ENCODE peak calls at places on chromosomes 6 and 20, in four cellular contexts. One of them, this sample, is unnamed.

GRCh38 chr6:10205892-10206291 is 209.0 kb downstream of the TFAP2A start:
- DNase-seq in T follicular helper cell: no peak
- DNase-seq in NCI-H1105 treated with DMSO at 0.1 percent for 48 hours: no peak
- DNase-seq in LNCaP clone FGC: no peak
- DNase-seq in this sample: no peak

GRCh38 chr6:109714611-109715010 is 23.5 kb downstream of the FIG4 start:
- DNase-seq in T follicular helper cell: no peak
- DNase-seq in NCI-H1105 treated with DMSO at 0.1 percent for 48 hours: no peak
- DNase-seq in LNCaP clone FGC: no peak
- DNase-seq in this sample: no peak

GRCh38 chr6:100620085-100620484 is 155.4 kb upstream of the SIM1 start:
- DNase-seq in T follicular helper cell: no peak
- DNase-seq in NCI-H1105 treated with DMSO at 0.1 percent for 48 hours: no peak
- DNase-seq in LNCaP clone FGC: no peak
- DNase-seq in this sample: no peak

GRCh38 chr6:62286470-62286843 is 432 bp upstream of the KHDRBS2 start:
- DNase-seq in T follicular helper cell: no peak
- DNase-seq in NCI-H1105 treated with DMSO at 0.1 percent for 48 hours: no peak
- DNase-seq in LNCaP clone FGC: no peak
- DNase-seq in this sample: no peak

GRCh38 chr20:49824206-49824605 is 11.6 kb downstream of the SLC9A8 start:
- DNase-seq in T follicular helper cell: no peak
- DNase-seq in NCI-H1105 treated with DMSO at 0.1 percent for 48 hours: no peak
- DNase-seq in LNCaP clone FGC: no peak
- DNase-seq in this sample: no peak

GRCh38 chr20:32052090-32052791 is at the start of gene HCK:
- DNase-seq in T follicular helper cell: no peak
- DNase-seq in NCI-H1105 treated with DMSO at 0.1 percent for 48 hours: no peak
- DNase-seq in LNCaP clone FGC: no peak
- DNase-seq in this sample: no peak

GRCh38 chr6:123926000-123926399 is 122.3 kb downstream of the NKAIN2 start:
- DNase-seq in T follicular helper cell: no peak
- DNase-seq in NCI-H1105 treated with DMSO at 0.1 percent for 48 hours: no peak
- DNase-seq in LNCaP clone FGC: no peak
- DNase-seq in this sample: no peak

GRCh38 chr6:23002044-23002619 is 432.8 kb downstream of the HDGFL1 start:
- DNase-seq in T follicular helper cell: no peak
- DNase-seq in NCI-H1105 treated with DMSO at 0.1 percent for 48 hours: no peak
- DNase-seq in LNCaP clone FGC: no peak
- DNase-seq in this sample: peak

GRCh38 chr6:56746767-56747504 is 104.2 kb upstream of the DST start:
- DNase-seq in T follicular helper cell: no peak
- DNase-seq in NCI-H1105 treated with DMSO at 0.1 percent for 48 hours: peak
- DNase-seq in LNCaP clone FGC: no peak
- DNase-seq in this sample: no peak

GRCh38 chr6:2563635-2564034 is 187.1 kb downstream of the MYLK4 start:
- DNase-seq in T follicular helper cell: no peak
- DNase-seq in NCI-H1105 treated with DMSO at 0.1 percent for 48 hours: no peak
- DNase-seq in LNCaP clone FGC: no peak
- DNase-seq in this sample: no peak

GRCh38 chr20:2991532-2991931 is 51.9 kb upstream of the GNRH2 start:
- DNase-seq in T follicular helper cell: no peak
- DNase-seq in NCI-H1105 treated with DMSO at 0.1 percent for 48 hours: no peak
- DNase-seq in LNCaP clone FGC: no peak
- DNase-seq in this sample: no peak

GRCh38 chr6:169965657-169966311 is 214.4 kb downstream of the ERMARD start:
- DNase-seq in T follicular helper cell: no peak
- DNase-seq in NCI-H1105 treated with DMSO at 0.1 percent for 48 hours: no peak
- DNase-seq in LNCaP clone FGC: no peak
- DNase-seq in this sample: no peak

GRCh38 chr6:99507648-99508047 is 7.6 kb downstream of the USP45 start:
- DNase-seq in T follicular helper cell: no peak
- DNase-seq in NCI-H1105 treated with DMSO at 0.1 percent for 48 hours: no peak
- DNase-seq in LNCaP clone FGC: no peak
- DNase-seq in this sample: no peak

GRCh38 chr6:4074478-4075235 is 4.3 kb downstream of the FAM217A start:
- DNase-seq in T follicular helper cell: no peak
- DNase-seq in NCI-H1105 treated with DMSO at 0.1 percent for 48 hours: no peak
- DNase-seq in LNCaP clone FGC: no peak
- DNase-seq in this sample: no peak

GRCh38 chr20:43536817-43537440 is 21.9 kb upstream of the SGK2 start:
- DNase-seq in T follicular helper cell: no peak
- DNase-seq in NCI-H1105 treated with DMSO at 0.1 percent for 48 hours: no peak
- DNase-seq in LNCaP clone FGC: no peak
- DNase-seq in this sample: no peak

GRCh38 chr6:159979136-159979874 is 10.4 kb downstream of the IGF2R start:
- DNase-seq in T follicular helper cell: no peak
- DNase-seq in NCI-H1105 treated with DMSO at 0.1 percent for 48 hours: no peak
- DNase-seq in LNCaP clone FGC: no peak
- DNase-seq in this sample: no peak

GRCh38 chr20:10619427-10619826 is 54.4 kb downstream of the JAG1 start:
- DNase-seq in T follicular helper cell: no peak
- DNase-seq in NCI-H1105 treated with DMSO at 0.1 percent for 48 hours: no peak
- DNase-seq in LNCaP clone FGC: no peak
- DNase-seq in this sample: no peak

GRCh38 chr6:96066376-96066775 is 50.6 kb downstream of the FUT9 start:
- DNase-seq in T follicular helper cell: no peak
- DNase-seq in NCI-H1105 treated with DMSO at 0.1 percent for 48 hours: no peak
- DNase-seq in LNCaP clone FGC: no peak
- DNase-seq in this sample: no peak